ENCODE peak calls at places on chromosomes 11 and 22, in seven cellular contexts. N, P, O, X, B, Z and V are unnamed samples.

GRCh38 chr11:5679811-5680210 is 5.1 kb downstream of the TRIM5 start:
- DNase-seq in B (no peak), N (no peak), P (no peak), Z (no peak), O (no peak), X (no peak), V (no peak)

GRCh38 chr11:65125197-65126056 is 3.3 kb downstream of the MRPL49 start:
- DNase-seq in Z (no peak), P (no peak), B (no peak), X (no peak), N (no peak), O (no peak), V (no peak)

GRCh38 chr11:63917685-63918523 is 940 bp upstream of the RCOR2 start:
- DNase-seq in X (peak), P (peak), Z (peak), O (peak), B (peak), N (peak), V (no peak)

GRCh38 chr11:70443043-70444030 is 45.0 kb downstream of the CTTN start:
- DNase-seq in Z (no peak), X (no peak), P (no peak), N (no peak), O (no peak), B (no peak), V (no peak)

GRCh38 chr11:6248248-6248647 is 9.4 kb downstream of the CNGA4 start:
- DNase-seq in X (no peak), P (no peak), B (no peak), O (no peak), N (peak), Z (no peak), V (no peak)

GRCh38 chr11:8732748-8733241 is 50.2 kb downstream of the RPL27A start:
- DNase-seq in X (no peak), P (peak), N (no peak), B (peak), Z (peak), O (peak), V (no peak)

GRCh38 chr11:57405271-57405890 is 14.9 kb upstream of the PRG2 start:
- DNase-seq in O (no peak), X (no peak), Z (no peak), B (no peak), P (no peak), N (no peak), V (no peak)

GRCh38 chr11:119414321-119414720 is 8.7 kb downstream of the THY1 start:
- DNase-seq in P (no peak), B (no peak), N (no peak), Z (no peak), X (no peak), O (no peak), V (no peak)

GRCh38 chr11:133388975-133389568 is 143.2 kb downstream of the OPCML start:
- DNase-seq in B (no peak), O (no peak), X (no peak), N (no peak), Z (no peak), P (no peak), V (no peak)

GRCh38 chr11:77381749-77382693 is 80.5 kb upstream of the GDPD4 start:
- DNase-seq in Z (no peak), O (no peak), B (no peak), X (no peak), P (no peak), N (peak), V (no peak)

GRCh38 chr11:125941606-125942275 is 4.1 kb upstream of the VSIG10L2 start:
- DNase-seq in B (peak), X (peak), Z (no peak), N (peak), P (peak), O (peak), V (peak)

GRCh38 chr11:85854212-85854556 is 999 bp upstream of the CCDC83 start:
- DNase-seq in Z (no peak), P (no peak), O (no peak), N (no peak), B (no peak), X (no peak), V (no peak)

GRCh38 chr11:115580927-115581680 is 76.9 kb upstream of the CADM1 start:
- DNase-seq in X (no peak), N (peak), O (no peak), Z (peak), P (peak), B (no peak), V (no peak)

GRCh38 chr11:29781268-29781667 is 235.6 kb downstream of the KCNA4 start:
- DNase-seq in X (no peak), N (no peak), P (no peak), Z (no peak), O (no peak), B (no peak), V (no peak)

GRCh38 chr11:109785714-109786113 is 307.5 kb upstream of the ZC3H12C start:
- DNase-seq in Z (no peak), N (no peak), P (no peak), X (no peak), B (peak), O (no peak), V (no peak)

GRCh38 chr11:75547177-75547576 is 14.9 kb upstream of the SERPINH1 start:
- DNase-seq in B (no peak), P (no peak), N (no peak), X (no peak), O (no peak), Z (no peak), V (no peak)

GRCh38 chr22:45407793-45408192 is 5.6 kb downstream of the SMC1B start:
- DNase-seq in X (no peak), Z (no peak), O (no peak), N (no peak), B (no peak), P (no peak), V (no peak)

GRCh38 chr11:69229521-69229920 is 64.4 kb upstream of the MYEOV start:
- DNase-seq in P (no peak), X (no peak), Z (no peak), O (no peak), B (no peak), N (no peak), V (no peak)

GRCh38 chr11:33936057-33936456 is 44.2 kb upstream of the LMO2 start:
- DNase-seq in X (no peak), Z (no peak), B (no peak), N (no peak), O (no peak), P (no peak), V (no peak)
- TF ChIP-seq CTCF in X (no peak), Z (no peak), B (no peak), N (no peak), O (no peak), P (no peak), V (no peak)

GRCh38 chr22:46663436-46664100 is 43.4 kb downstream of the GRAMD4 start:
- DNase-seq in B (no peak), P (no peak), N (no peak), Z (no peak), O (no peak), X (no peak), V (no peak)
- TF ChIP-seq CTCF in B (no peak), P (no peak), N (no peak), Z (no peak), O (no peak), X (no peak), V (no peak)

GRCh38 chr22:37768273-37768672 is 39.5 kb upstream of the GCAT start:
- DNase-seq in O (no peak), Z (no peak), P (no peak), X (no peak), N (no peak), B (no peak), V (no peak)
- TF ChIP-seq CTCF in O (no peak), Z (no peak), P (no peak), X (peak), N (peak), B (peak), V (no peak)

GRCh38 chr22:17580461-17581031 is 17.2 kb downstream of the SLC25A18 start:
- DNase-seq in O (no peak), P (no peak), B (no peak), N (no peak), Z (no peak), X (no peak), V (no peak)
- TF ChIP-seq CTCF in O (no peak), P (no peak), B (no peak), N (no peak), Z (no peak), X (no peak), V (no peak)

GRCh38 chr11:92206441-92206840 is 18.2 kb upstream of the FAT3 start:
- DNase-seq in Z (no peak), X (no peak), N (no peak), O (no peak), B (no peak), P (no peak), V (no peak)

GRCh38 chr11:92216789-92217188 is 7.8 kb upstream of the FAT3 start:
- DNase-seq in N (no peak), P (no peak), B (peak), X (no peak), O (no peak), Z (no peak), V (no peak)

GRCh38 chr11:92212530-92212929 is 12.1 kb upstream of the FAT3 start:
- DNase-seq in P (no peak), X (no peak), B (no peak), O (no peak), N (no peak), Z (no peak), V (no peak)

DNA sequence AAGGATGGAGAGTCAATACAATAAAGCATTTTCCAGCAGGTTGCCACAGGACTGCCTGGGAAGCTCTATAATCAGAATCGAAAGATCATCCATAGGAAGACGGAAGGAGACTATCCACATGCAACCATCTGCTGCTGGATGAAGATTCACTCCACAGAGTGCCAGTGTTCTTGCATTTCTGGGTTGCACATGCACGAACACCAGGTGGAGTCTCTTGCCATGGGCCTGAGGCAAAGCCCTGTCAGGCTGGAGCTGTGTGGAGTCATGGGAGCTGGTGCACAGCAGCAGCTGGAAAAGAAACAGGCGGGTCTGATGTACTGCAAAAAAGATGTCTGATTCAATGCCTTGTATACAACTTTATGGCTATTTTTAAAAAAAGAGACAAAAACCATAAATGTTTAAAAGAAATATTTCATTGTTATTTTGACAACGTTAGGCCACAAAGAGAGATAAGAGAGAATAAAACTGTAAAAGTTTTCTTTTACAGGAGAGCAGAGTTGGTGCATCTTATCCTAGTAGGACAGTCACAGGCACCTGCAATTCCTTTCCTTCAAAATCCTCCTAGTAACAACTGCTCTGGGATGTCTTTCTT is 12.9 kb upstream of the FAT3 start:
- DNase-seq in N (peak), B (peak), P (no peak), Z (no peak), O (peak), X (no peak), V (no peak)
- TF ChIP-seq CTCF in N (peak), B (peak), P (no peak), Z (no peak), O (peak), X (no peak), V (no peak)

GRCh38 chr22:29615705-29616104 is 12.3 kb downstream of the NF2 start:
- DNase-seq in O (no peak), B (no peak), N (no peak), Z (no peak), X (no peak), P (no peak), V (no peak)
- TF ChIP-seq CTCF in O (no peak), B (no peak), N (no peak), Z (no peak), X (no peak), P (no peak), V (no peak)

GRCh38 chr22:23069502-23070357 is 589 bp upstream of the GNAZ start:
- DNase-seq in P (peak), O (peak), B (peak), X (peak), Z (peak), N (peak), V (peak)
- TF ChIP-seq CTCF in P (no peak), O (no peak), B (no peak), X (no peak), Z (no peak), N (no peak), V (no peak)

DNA sequence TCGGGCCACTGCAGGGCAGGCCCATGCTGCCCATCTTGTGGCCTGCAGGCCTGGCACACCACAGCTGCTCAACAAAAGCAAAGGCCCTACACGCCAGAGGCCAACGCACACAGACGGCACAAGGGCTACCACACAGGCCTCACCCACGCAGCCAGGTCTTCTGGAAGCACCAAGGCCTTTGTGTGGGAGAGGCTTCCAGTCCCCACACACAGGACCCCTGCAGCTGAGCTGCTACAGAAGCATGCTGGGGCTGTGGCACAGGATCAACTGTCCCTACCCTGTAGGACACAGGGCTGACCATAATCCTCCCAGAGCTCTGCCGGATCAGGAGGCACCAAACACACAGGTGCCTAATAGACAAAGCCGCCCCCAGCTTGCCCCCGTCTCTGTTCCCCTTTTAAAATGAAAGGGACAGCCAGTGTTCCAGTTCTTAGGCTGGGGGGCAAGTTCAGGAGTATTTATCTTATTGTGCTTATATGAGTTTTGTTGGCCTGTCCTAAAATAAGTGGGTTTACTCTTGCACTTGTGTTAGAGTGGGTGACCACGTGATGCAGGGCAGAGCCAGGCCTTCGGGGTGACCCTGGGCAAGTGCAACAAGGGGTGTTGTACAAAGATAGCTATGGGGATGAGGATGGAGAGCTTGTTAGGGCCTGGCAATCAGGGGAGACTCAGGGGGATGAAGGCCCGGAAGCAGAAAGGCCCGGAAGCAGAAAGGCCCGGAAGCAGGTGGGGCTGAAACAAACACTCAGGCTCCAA is 5.4 kb downstream of the TTLL12 start:
- DNase-seq in B (no peak), X (no peak), N (no peak), O (no peak), Z (no peak), P (no peak), V (no peak)
- TF ChIP-seq CTCF in B (no peak), X (no peak), N (no peak), O (no peak), Z (no peak), P (no peak), V (no peak)